ENCODE peak calls at places on chromosomes 4 and X, in nine cellular contexts. M, P, W, N, Y, C, F, A and L are unnamed samples.

GRCh38 chr4:3388461-3389185 is 53.1 kb upstream of the HGFAC start:
- DNase-seq in M (peak), P (no peak), W (peak), N (peak), Y (peak), C (no peak), F (peak), A (peak), L (no peak)

GRCh38 chr4:86557526-86557925 is 36.6 kb upstream of the PTPN13 start:
- DNase-seq in M (no peak), P (no peak), W (peak), N (peak), Y (peak), C (no peak), F (no peak), A (peak), L (no peak)

GRCh38 chrX:1462596-1463251 is 10.0 kb upstream of the ASMTL start:
- DNase-seq in M (no peak), P (no peak), W (peak), N (peak), Y (peak), C (peak), F (peak), A (peak), L (peak)

GRCh38 chrX:50756276-50756675 is 57.7 kb downstream of the SHROOM4 start:
- DNase-seq in M (no peak), P (no peak), W (peak), N (no peak), Y (no peak), C (no peak), F (no peak), A (no peak), L (no peak)

GRCh38 chr4:120071192-120071795 is 4.6 kb upstream of the MAD2L1 start:
- DNase-seq in M (peak), P (peak), W (peak), N (peak), Y (peak), C (peak), F (peak), A (peak), L (no peak)

GRCh38 chrX:14802943-14803710 is 69.7 kb downstream of the FANCB start:
- DNase-seq in M (no peak), P (no peak), W (no peak), N (peak), Y (no peak), C (no peak), F (no peak), A (no peak), L (no peak)

GRCh38 chr4:158710814-158711213 is 12.4 kb downstream of the PPID start:
- DNase-seq in M (no peak), P (no peak), W (peak), N (peak), Y (peak), C (no peak), F (peak), A (peak), L (no peak)

GRCh38 chr4:183175631-183176232 is 76.7 kb downstream of the WWC2 start:
- DNase-seq in M (no peak), P (no peak), W (peak), N (peak), Y (peak), C (no peak), F (no peak), A (peak), L (no peak)

GRCh38 chr4:125315571-125316390 is 1.0 kb downstream of the FAT4 start:
- DNase-seq in M (no peak), P (peak), W (peak), N (peak), Y (peak), C (no peak), F (peak), A (peak), L (peak)

GRCh38 chr4:52535793-52536192 is 123.3 kb downstream of the USP46 start:
- DNase-seq in M (no peak), P (no peak), W (no peak), N (no peak), Y (no peak), C (no peak), F (no peak), A (no peak), L (no peak)

GRCh38 chrX:46647251-46647650 is 73.7 kb downstream of the CHST7 start:
- DNase-seq in M (no peak), P (peak), W (no peak), N (peak), Y (no peak), C (no peak), F (no peak), A (no peak), L (no peak)

GRCh38 chr4:108709722-108710121 is 53.1 kb downstream of the ETNPPL start:
- DNase-seq in M (no peak), P (no peak), W (no peak), N (no peak), Y (no peak), C (no peak), F (no peak), A (no peak), L (no peak)

GRCh38 chrX:7115557-7115956 is 32.0 kb upstream of the STS start:
- DNase-seq in M (no peak), P (no peak), W (no peak), N (no peak), Y (no peak), C (no peak), F (peak), A (no peak), L (no peak)

GRCh38 chr4:173214231-173214630 is 45.6 kb downstream of the GALNT7 start:
- DNase-seq in M (no peak), P (no peak), W (no peak), N (no peak), Y (no peak), C (no peak), F (no peak), A (no peak), L (no peak)

GRCh38 chr4:47017494-47017893 is 13.9 kb upstream of the GABRB1 start:
- DNase-seq in M (no peak), P (no peak), W (peak), N (no peak), Y (no peak), C (no peak), F (peak), A (no peak), L (no peak)

GRCh38 chrX:56233682-56234081 is 1.5 kb downstream of the KLF8 start:
- DNase-seq in M (no peak), P (peak), W (no peak), N (peak), Y (no peak), C (no peak), F (peak), A (no peak), L (peak)

GRCh38 chr4:46329118-46329976 is 60.6 kb downstream of the GABRA2 start:
- DNase-seq in M (peak), P (peak), W (peak), N (peak), Y (no peak), C (no peak), F (peak), A (peak), L (no peak)

GRCh38 chr4:1487106-1487505 is 80.9 kb upstream of the NKX1-1 start:
- DNase-seq in M (no peak), P (no peak), W (no peak), N (no peak), Y (no peak), C (no peak), F (no peak), A (no peak), L (peak)

GRCh38 chr4:168811793-168812651 is 198.0 kb downstream of the CBR4 start:
- DNase-seq in M (no peak), P (no peak), W (peak), N (peak), Y (peak), C (no peak), F (peak), A (no peak), L (no peak)

GRCh38 chrX:119512145-119512800 is 44.0 kb downstream of the SLC25A5 start:
- DNase-seq in M (peak), P (peak), W (peak), N (peak), Y (peak), C (peak), F (peak), A (peak), L (no peak)

GRCh38 chr4:182143822-182144620 is 99.2 kb upstream of the TENM3 start:
- DNase-seq in M (no peak), P (peak), W (peak), N (peak), Y (no peak), C (no peak), F (peak), A (peak), L (peak)

GRCh38 chr4:139861471-139861870 is 195.9 kb downstream of the MGST2 start:
- DNase-seq in M (no peak), P (no peak), W (no peak), N (no peak), Y (no peak), C (no peak), F (no peak), A (no peak), L (no peak)

GRCh38 chr4:37453004-37453360 is 208.4 kb downstream of the NWD2 start:
- DNase-seq in M (peak), P (peak), W (peak), N (peak), Y (peak), C (peak), F (peak), A (peak), L (no peak)

GRCh38 chrX:20270557-20270880 is 3.8 kb upstream of the RPS6KA3 start:
- DNase-seq in M (no peak), P (no peak), W (peak), N (peak), Y (no peak), C (no peak), F (no peak), A (peak), L (no peak)

GRCh38 chr4:6896035-6896434 is 13.6 kb upstream of the TBC1D14 start:
- DNase-seq in M (no peak), P (no peak), W (no peak), N (no peak), Y (no peak), C (no peak), F (no peak), A (no peak), L (no peak)

GRCh38 chrX:20361081-20361889 is 94.6 kb upstream of the RPS6KA3 start:
- DNase-seq in M (no peak), P (peak), W (peak), N (peak), Y (no peak), C (no peak), F (peak), A (no peak), L (no peak)

GRCh38 chr4:592825-593520 is 16.9 kb upstream of the TMEM271 start:
- DNase-seq in M (no peak), P (no peak), W (no peak), N (no peak), Y (no peak), C (no peak), F (no peak), A (no peak), L (no peak)

GRCh38 chr4:172809319-172809718 is 359.3 kb upstream of the GALNT7 start:
- DNase-seq in M (no peak), P (peak), W (no peak), N (no peak), Y (no peak), C (no peak), F (no peak), A (no peak), L (no peak)

GRCh38 chrX:39955621-39956020 is 142.1 kb downstream of the BCOR start:
- DNase-seq in M (peak), P (peak), W (no peak), N (no peak), Y (no peak), C (peak), F (no peak), A (no peak), L (no peak)

GRCh38 chr4:125642645-125643044 is 327.9 kb downstream of the FAT4 start:
- DNase-seq in M (no peak), P (peak), W (no peak), N (no peak), Y (no peak), C (no peak), F (no peak), A (no peak), L (no peak)

GRCh38 chr4:153788419-153789276 is at the start of gene SFRP2:
- DNase-seq in M (no peak), P (peak), W (no peak), N (peak), Y (no peak), C (no peak), F (peak), A (no peak), L (peak)

GRCh38 chr4:3426465-3427133 is 15.2 kb upstream of the HGFAC start:
- DNase-seq in M (no peak), P (no peak), W (no peak), N (no peak), Y (no peak), C (no peak), F (no peak), A (no peak), L (no peak)

GRCh38 chrX:10479508-10479907 is 140.9 kb downstream of the MID1 start:
- DNase-seq in M (no peak), P (no peak), W (no peak), N (no peak), Y (no peak), C (no peak), F (no peak), A (no peak), L (no peak)
- H3K9ac ChIP-seq in M (no peak), P (no peak), W (no peak), N (no peak), Y (no peak), C (no peak), F (no peak), A (no peak), L (no peak)

DNA sequence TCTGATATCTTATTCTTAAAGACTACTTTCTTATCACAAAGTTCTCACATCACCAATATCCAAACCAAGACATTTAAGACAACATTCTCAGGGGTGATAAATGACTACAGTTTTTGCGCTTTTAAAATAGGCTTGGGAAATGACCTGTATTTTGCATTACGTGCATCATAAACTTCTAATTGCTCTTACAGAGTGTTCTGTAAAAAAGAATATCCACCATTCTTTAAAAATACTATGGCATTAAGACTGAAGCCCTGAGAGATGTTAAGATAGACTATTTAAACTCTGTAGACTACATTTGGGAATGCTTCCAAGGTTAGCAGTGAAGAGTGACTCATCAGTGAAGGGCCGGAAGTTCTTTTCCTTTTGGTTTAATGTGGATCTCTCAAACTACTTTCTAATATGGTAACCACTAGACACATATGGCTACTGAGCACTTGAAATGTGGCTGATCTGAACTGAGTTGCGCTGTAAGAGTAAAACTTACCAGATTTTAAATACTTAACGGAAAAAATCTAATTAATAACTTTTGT is 518.8 kb upstream of the FTHL17 start:
- DNase-seq in M (no peak), P (no peak), W (peak), N (peak), Y (peak), C (no peak), F (peak), A (peak), L (no peak)
- H3K9ac ChIP-seq in M (no peak), P (no peak), W (no peak), N (no peak), Y (no peak), C (no peak), F (no peak), A (no peak), L (no peak)

DNA sequence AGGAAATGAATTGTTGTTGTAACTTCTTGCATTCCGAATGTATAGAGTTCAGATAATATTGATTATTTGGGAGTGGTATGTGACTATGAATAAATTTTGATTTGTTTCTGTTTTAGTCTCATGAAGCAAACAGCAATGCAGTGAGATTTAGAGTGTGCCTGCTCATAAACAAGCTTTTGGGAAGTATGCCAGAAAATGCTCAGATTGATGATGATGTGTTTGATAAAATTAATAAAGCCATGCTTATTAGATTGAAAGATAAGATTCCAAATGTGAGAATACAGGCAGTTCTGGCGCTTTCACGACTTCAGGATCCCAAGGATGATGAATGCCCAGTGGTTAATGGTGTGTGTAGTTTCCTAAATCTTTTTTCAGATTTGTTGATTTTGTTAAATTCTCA is 2.0 kb downstream of the NCAPG start:
- DNase-seq in M (no peak), P (no peak), W (no peak), N (peak), Y (peak), C (no peak), F (peak), A (no peak), L (no peak)
- H3K9ac ChIP-seq in M (peak), P (peak), W (peak), N (peak), Y (peak), C (peak), F (peak), A (peak), L (no peak)

DNA sequence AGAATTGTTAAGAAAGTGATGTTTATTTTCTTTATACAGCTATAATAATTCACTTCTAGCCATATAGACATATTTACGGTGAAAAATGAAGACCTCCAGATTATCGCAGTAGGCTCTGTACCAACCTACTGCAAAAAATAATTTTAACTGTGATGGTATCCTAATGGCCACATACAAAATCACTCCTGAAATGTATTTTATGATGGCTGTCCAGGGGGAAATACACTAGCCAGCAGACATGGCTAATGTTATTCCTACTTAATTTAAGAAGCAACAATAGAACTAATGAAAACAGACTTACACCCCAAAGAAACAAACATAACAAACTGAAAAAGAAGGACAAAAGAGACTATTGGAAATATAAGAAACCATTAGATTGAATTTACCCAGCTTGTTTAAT is 4.6 kb downstream of the NKX6-1 start:
- DNase-seq in M (no peak), P (no peak), W (no peak), N (no peak), Y (no peak), C (no peak), F (no peak), A (no peak), L (no peak)
- H3K9ac ChIP-seq in M (no peak), P (no peak), W (no peak), N (no peak), Y (no peak), C (no peak), F (no peak), A (no peak), L (no peak)

GRCh38 chr4:121960801-121961200 is 8.9 kb upstream of the TRPC3 start:
- DNase-seq in M (no peak), P (no peak), W (no peak), N (no peak), Y (no peak), C (no peak), F (no peak), A (no peak), L (no peak)

GRCh38 chr4:121953860-121954259 is 2.0 kb upstream of the TRPC3 start:
- DNase-seq in M (no peak), P (no peak), W (no peak), N (no peak), Y (no peak), C (peak), F (no peak), A (no peak), L (no peak)

GRCh38 chr4:121958777-121959176 is 6.9 kb upstream of the TRPC3 start:
- DNase-seq in M (no peak), P (no peak), W (no peak), N (no peak), Y (no peak), C (no peak), F (no peak), A (no peak), L (no peak)

GRCh38 chr4:121952290-121952689 is 430 bp upstream of the TRPC3 start:
- DNase-seq in M (no peak), P (no peak), W (no peak), N (no peak), Y (no peak), C (no peak), F (no peak), A (no peak), L (no peak)

GRCh38 chr4:121957266-121957665 is 5.4 kb upstream of the TRPC3 start:
- DNase-seq in M (no peak), P (no peak), W (no peak), N (no peak), Y (no peak), C (no peak), F (no peak), A (no peak), L (no peak)
- H3K9ac ChIP-seq in M (no peak), P (no peak), W (no peak), N (no peak), Y (no peak), C (no peak), F (no peak), A (no peak), L (no peak)

DNA sequence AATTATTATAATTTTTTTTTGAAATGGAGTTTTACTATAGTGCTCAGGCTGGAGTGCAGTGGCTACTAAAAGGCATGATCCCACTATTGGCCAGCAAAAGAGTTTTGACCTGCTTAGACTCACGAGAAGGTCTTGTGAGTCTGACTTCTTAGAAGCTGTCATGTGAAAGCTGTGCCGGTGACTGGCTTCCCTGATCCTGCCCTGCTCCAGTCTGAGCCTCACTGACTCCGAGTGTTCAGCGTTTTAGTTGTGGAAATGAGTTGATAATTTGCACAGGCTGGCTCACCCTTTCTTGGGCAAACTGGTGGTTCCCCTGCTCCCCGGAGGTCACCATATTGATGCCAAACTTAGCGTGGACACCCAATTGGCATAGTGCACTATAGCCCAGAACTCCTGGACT is 16.4 kb upstream of the CXCL8 start:
- DNase-seq in M (no peak), P (no peak), W (no peak), N (no peak), Y (no peak), C (no peak), F (no peak), A (no peak), L (no peak)
- H3K9ac ChIP-seq in M (no peak), P (no peak), W (no peak), N (no peak), Y (no peak), C (no peak), F (no peak), A (peak), L (no peak)

GRCh38 chr4:83109480-83110221 is 4.9 kb downstream of the PLAC8 start:
- DNase-seq in M (no peak), P (peak), W (peak), N (peak), Y (peak), C (peak), F (peak), A (peak), L (peak)
- H3K9ac ChIP-seq in M (peak), P (no peak), W (peak), N (peak), Y (peak), C (peak), F (peak), A (peak), L (no peak)